ENCODE peak calls at places on chromosomes 5 and 9, in nine cellular contexts. X, D, P, V, I, Q, A, S and R are unnamed samples.

GRCh38 chr9:93094294-93095204 is 1.5 kb upstream of the CARD19 start:
- DNase-seq in P (peak), A (no peak), I (no peak), Q (peak), X (no peak), V (no peak), D (no peak), S (no peak), R (no peak)

GRCh38 chr9:107172979-107173347 is 110.1 kb upstream of the RAD23B start:
- DNase-seq in A (no peak), P (no peak), X (no peak), I (no peak), S (no peak), V (no peak), D (no peak), Q (no peak), R (no peak)

GRCh38 chr5:16666861-16667481 is 50.2 kb upstream of the RETREG1 start:
- DNase-seq in Q (peak), X (no peak), P (no peak), D (no peak), I (no peak), S (peak), V (no peak), A (no peak), R (no peak)

GRCh38 chr5:160470437-160471341 is 49.0 kb downstream of the PTTG1 start:
- DNase-seq in P (no peak), D (no peak), S (peak), X (no peak), A (no peak), V (no peak), Q (peak), I (no peak), R (no peak)

GRCh38 chr9:81266086-81266485 is 423.3 kb downstream of the TLE1 start:
- DNase-seq in I (no peak), D (peak), S (peak), P (no peak), A (no peak), Q (no peak), V (no peak), X (no peak), R (no peak)

GRCh38 chr9:108162664-108163063 is 673.1 kb upstream of the KLF4 start:
- DNase-seq in D (peak), Q (peak), A (no peak), P (no peak), S (peak), V (no peak), I (no peak), X (peak), R (peak)

GRCh38 chr5:180093651-180094382 is 22.3 kb upstream of the RNF130 start:
- DNase-seq in S (no peak), V (no peak), D (no peak), I (no peak), X (no peak), P (no peak), A (no peak), Q (peak), R (no peak)

GRCh38 chr5:176560364-176560763 is 11.2 kb downstream of the CDHR2 start:
- DNase-seq in I (no peak), Q (no peak), D (no peak), V (no peak), A (no peak), X (no peak), P (no peak), S (no peak), R (no peak)

GRCh38 chr9:97077465-97078295 is 38.7 kb upstream of the CTSV start:
- DNase-seq in S (no peak), D (no peak), I (no peak), X (no peak), A (no peak), Q (no peak), V (no peak), P (no peak), R (no peak)

GRCh38 chr5:34474573-34475021 is 181.5 kb upstream of the RAI14 start:
- DNase-seq in Q (no peak), X (peak), S (peak), P (no peak), A (no peak), V (no peak), D (no peak), I (no peak), R (no peak)

GRCh38 chr5:175658299-175659145 is 651 bp downstream of the HRH2 start:
- DNase-seq in I (no peak), D (no peak), P (no peak), S (no peak), X (no peak), V (no peak), A (no peak), Q (peak), R (no peak)

GRCh38 chr5:144284931-144285330 is 114.3 kb downstream of the KCTD16 start:
- DNase-seq in Q (no peak), I (no peak), D (no peak), A (no peak), S (peak), V (no peak), P (no peak), X (no peak), R (no peak)

GRCh38 chr5:64759960-64760695 is 8.4 kb downstream of the SREK1IP1 start:
- DNase-seq in Q (no peak), S (no peak), I (no peak), A (no peak), D (no peak), P (no peak), X (no peak), V (no peak), R (no peak)